ENCODE peak calls at places on chromosomes 13 and 19, in seven cellular contexts. I, N, S, Z, D, U and B are unnamed samples.

GRCh38 chr13:39144941-39145533 is 106.8 kb downstream of the NHLRC3 start:
- DNase-seq in Z (peak; percentile 10), U (no peak), N (peak; percentile 66), D (no peak), S (peak; percentile 25), I (no peak), B (no peak)

GRCh38 chr13:113938246-113938645 is 35.6 kb downstream of the C13orf46 start:
- DNase-seq in I (peak; percentile 30), D (peak; percentile 15), N (no peak), Z (no peak), U (no peak), S (no peak), B (no peak)

GRCh38 chr19:4229179-4229931 is at the start of gene EBI3:
- DNase-seq in D (no peak), N (peak; percentile 83), Z (peak; percentile 54), I (no peak), U (peak; percentile 49), S (no peak), B (no peak)

GRCh38 chr19:50314724-50315700 is 14.2 kb downstream of the KCNC3 start:
- DNase-seq in D (peak; percentile 35), U (no peak), N (no peak), S (no peak), I (no peak), Z (no peak), B (no peak)

GRCh38 chr19:51365211-51366049 is 758 bp downstream of the ETFB start:
- DNase-seq in S (no peak), U (no peak), I (peak; percentile 24), Z (no peak), D (no peak), N (no peak), B (no peak)

GRCh38 chr13:21176982-21177284 is 475 bp downstream of the MRPL57 start:
- DNase-seq in Z (no peak), U (no peak), I (no peak), N (no peak), S (no peak), D (no peak), B (peak; percentile 64)

GRCh38 chr19:39275578-39275977 is 7.4 kb downstream of the IFNL2 start:
- DNase-seq in D (no peak), Z (no peak), N (no peak), S (no peak), U (no peak), I (no peak), B (no peak)

GRCh38 chr13:21078501-21078900 is 17.1 kb upstream of the LATS2 start:
- DNase-seq in Z (no peak), I (no peak), N (no peak), D (no peak), U (no peak), S (no peak), B (no peak)

GRCh38 chr13:22938576-22938975 is 242.2 kb upstream of the SGCG start:
- DNase-seq in U (no peak), N (no peak), S (no peak), D (no peak), Z (no peak), I (no peak), B (no peak)